ENCODE peak calls at places on chromosomes 13 and 19, in seven cellular contexts. V is mucosa of descending colon, Z is AG09309, O is hepatocyte, X is GM12864, D is IMR-90, J is endothelial cell of umbilical vein. E is an unnamed sample.
A peak's percentile ranks its signal among the peaks of the same experiment; 100 is the strongest.

GRCh38 chr19:29690842-29691241 is 24.2 kb downstream of the C19orf12 start:
- DNase-seq in V (no peak), X (peak; percentile 52), Z (no peak), D (peak; percentile 49), J (peak; percentile 16), O (no peak), E (peak; percentile 76)

GRCh38 chr13:112790735-112791641 is 101.2 kb downstream of the ATP11A start:
- DNase-seq in O (no peak), J (no peak), Z (peak; percentile 16), D (peak; percentile 64), V (no peak), X (no peak), E (no peak)

GRCh38 chr13:26508885-26509284 is 48.6 kb upstream of the WASF3 start:
- DNase-seq in J (no peak), Z (peak; percentile 77), O (no peak), X (no peak), D (peak; percentile 95), V (peak; percentile 45), E (peak; percentile 97)

GRCh38 chr13:53743906-53744305 is 715.3 kb downstream of the OLFM4 start:
- DNase-seq in O (no peak), Z (no peak), D (no peak), J (no peak), V (no peak), X (no peak), E (no peak)

GRCh38 chr13:49690133-49690989 is 925 bp downstream of the EBPL start:
- DNase-seq in J (peak; percentile 63), Z (no peak), V (no peak), X (no peak), D (peak; percentile 87), O (peak; percentile 65), E (peak; percentile 59)

GRCh38 chr13:30025351-30025750 is 174.9 kb upstream of the UBL3 start:
- DNase-seq in V (no peak), X (no peak), D (no peak), O (no peak), Z (no peak), J (no peak), E (no peak)

GRCh38 chr19:8580710-8581281 is 3.6 kb upstream of the MYO1F start:
- DNase-seq in O (peak; percentile 89), D (peak; percentile 66), J (peak; percentile 57), V (peak; percentile 87), Z (no peak), X (no peak), E (peak; percentile 67)

GRCh38 chr19:35211545-35212230 is 16.9 kb downstream of the FAM187B start:
- DNase-seq in V (peak; percentile 61), D (no peak), J (peak; percentile 48), O (no peak), Z (no peak), X (no peak), E (no peak)

GRCh38 chr13:37173214-37173613 is 67.8 kb upstream of the CSNK1A1L start:
- DNase-seq in X (no peak), D (peak; percentile 89), Z (peak; percentile 89), J (no peak), O (no peak), V (no peak), E (peak; percentile 88)

GRCh38 chr19:34844254-34844653 is 71.2 kb upstream of the ZNF599 start:
- DNase-seq in J (no peak), Z (no peak), D (no peak), O (no peak), X (no peak), V (no peak), E (no peak)

GRCh38 chr13:50999641-51000040 is 90.0 kb downstream of the RNASEH2B start:
- DNase-seq in Z (no peak), J (no peak), O (no peak), V (no peak), D (no peak), X (no peak), E (no peak)

GRCh38 chr19:33686246-33686645 is 64.5 kb downstream of the CHST8 start:
- DNase-seq in J (no peak), X (no peak), D (no peak), Z (no peak), V (no peak), O (no peak), E (no peak)

GRCh38 chr13:93714171-93714570 is 487.6 kb downstream of the GPC6 start:
- DNase-seq in D (peak; percentile 15), Z (no peak), J (no peak), X (no peak), V (no peak), O (no peak), E (no peak)

GRCh38 chr13:70817571-70817970 is 709.3 kb upstream of the KLHL1 start:
- DNase-seq in O (no peak), X (no peak), J (no peak), D (peak; percentile 41), V (no peak), Z (no peak), E (no peak)
- TF ChIP-seq CTCF in O (no peak), X (no peak), J (no peak), D (no peak), V (no peak), Z (no peak), E (no peak)

DNA sequence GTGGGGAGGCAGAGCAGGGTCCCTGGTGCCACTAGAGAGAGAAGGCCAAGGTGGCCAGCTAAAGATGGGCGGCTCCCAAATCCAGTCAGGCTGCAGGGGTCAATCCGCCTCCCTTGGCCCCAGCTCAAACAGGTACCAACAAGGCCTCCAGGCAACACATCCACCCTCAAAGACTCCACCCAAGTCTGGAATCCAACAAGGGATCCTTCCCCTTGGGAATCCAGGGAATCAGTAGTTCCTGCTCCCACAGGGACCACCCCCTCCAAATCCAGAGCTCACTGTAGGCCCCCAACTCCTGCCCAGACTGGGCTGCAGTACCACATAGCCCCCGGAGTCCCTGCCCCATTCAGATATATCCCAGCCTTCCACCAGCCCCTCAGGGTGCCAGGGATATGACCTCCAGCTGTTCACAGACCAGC is 3.3 kb downstream of the ERF start:
- DNase-seq in O (no peak), X (no peak), Z (no peak), J (no peak), V (no peak), D (no peak), E (no peak)
- H3K4me3 ChIP-seq in O (no peak overlapping the region), X (no peak overlapping the region), Z (no peak overlapping the region), J (no peak overlapping the region), V (no peak overlapping the region), D (no peak overlapping the region), E (peak overlapping the region; percentile 2)

GRCh38 chr19:730382-730668 is 20.6 kb upstream of the MISP start:
- DNase-seq in V (no peak), Z (no peak), X (no peak), J (no peak), D (no peak), O (no peak), E (no peak)

GRCh38 chr19:729564-730381 is 21.0 kb downstream of the PALM start:
- DNase-seq in O (no peak), J (no peak), D (no peak), Z (no peak), X (no peak), V (no peak), E (no peak)

GRCh38 chr19:725461-726089 is 16.8 kb downstream of the PALM start:
- DNase-seq in O (no peak), V (no peak), J (no peak), Z (no peak), X (no peak), D (no peak), E (no peak)

GRCh38 chr19:726993-727956 is 18.5 kb downstream of the PALM start:
- DNase-seq in V (no peak), O (no peak), D (no peak), Z (no peak), J (peak; percentile 14), X (no peak), E (no peak)

GRCh38 chr19:728011-728410 is 19.3 kb downstream of the PALM start:
- DNase-seq in V (no peak), O (no peak), D (no peak), X (no peak), J (peak; percentile 66), Z (no peak), E (no peak)
- TF ChIP-seq CTCF in V (no peak), O (no peak), D (no peak), X (no peak), J (no peak), Z (no peak), E (no peak)

DNA sequence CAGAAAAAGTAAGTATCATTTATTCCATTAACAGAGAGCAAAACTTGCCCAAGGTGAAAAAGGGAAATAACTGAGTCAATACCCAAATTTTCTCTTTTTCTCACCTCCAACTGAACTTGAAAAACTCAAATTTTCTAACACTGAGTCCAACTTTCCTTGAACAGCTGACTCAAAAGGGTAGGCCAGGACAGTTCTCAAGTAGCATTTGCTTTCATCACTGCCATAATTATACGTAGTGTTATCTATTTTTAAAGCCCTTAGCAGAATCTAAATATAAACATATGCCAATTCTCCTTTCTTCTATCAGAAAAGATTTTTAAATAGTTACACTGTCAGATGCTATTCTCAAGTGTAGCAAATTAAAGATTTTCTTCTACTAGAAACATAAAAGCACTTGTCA is 3.5 kb downstream of the N4BP2L2 start:
- DNase-seq in J (no peak), O (no peak), V (no peak), D (peak; percentile 7), X (no peak), Z (no peak), E (no peak)
- H3K4me3 ChIP-seq in J (no peak overlapping the region), O (no peak overlapping the region), V (no peak overlapping the region), D (no peak overlapping the region), X (no peak overlapping the region), Z (no peak overlapping the region), E (no peak overlapping the region)

DNA sequence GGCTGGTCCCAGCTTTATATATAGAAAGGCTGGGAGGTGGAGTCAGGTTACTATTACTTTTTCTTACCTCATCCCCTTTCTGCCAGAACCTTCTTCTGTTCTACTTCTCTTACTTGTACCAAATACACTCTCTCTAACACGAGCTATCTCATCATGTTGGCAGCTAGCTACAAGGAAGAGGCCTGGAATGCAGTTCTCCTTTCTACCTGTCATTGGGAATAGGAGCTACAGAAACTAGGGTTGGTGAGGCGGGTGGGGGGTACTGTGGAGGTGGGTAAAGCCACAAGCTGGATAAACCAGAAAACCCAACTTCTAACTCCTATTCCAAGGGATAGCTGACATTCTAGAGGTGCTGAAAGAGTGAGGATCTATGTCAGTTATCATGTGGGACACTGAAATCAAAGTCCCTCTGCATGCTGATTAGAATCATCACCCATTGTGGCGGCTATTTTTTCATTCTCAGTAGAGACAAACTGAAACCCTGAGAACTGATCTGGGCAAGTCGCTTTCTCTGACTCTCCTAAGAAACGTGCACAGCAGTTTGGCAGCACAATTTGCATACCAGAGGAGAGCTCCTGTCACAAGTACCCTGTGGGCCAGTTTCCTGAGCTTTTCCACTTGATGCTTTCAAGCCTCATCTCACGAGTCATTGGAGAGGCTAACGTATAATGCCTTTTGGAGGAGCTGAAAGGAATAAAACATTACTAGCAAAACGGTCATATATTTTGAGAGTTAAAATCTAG is 358.1 kb downstream of the ENOX1 start:
- DNase-seq in V (no peak), X (no peak), Z (no peak), J (no peak), O (no peak), D (no peak), E (no peak)
- TF ChIP-seq CTCF in V (no peak), X (no peak), Z (no peak), J (no peak), O (no peak), D (no peak), E (no peak)

GRCh38 chr13:42270160-42270856 is 1.6 kb upstream of the AKAP11 start:
- DNase-seq in O (no peak), Z (no peak), X (no peak), V (no peak), J (no peak), D (no peak), E (no peak)
- H3K4me3 ChIP-seq in O (no peak overlapping the region), Z (no peak overlapping the region), X (peak overlapping the region; percentile 79), V (no peak overlapping the region), J (no peak overlapping the region), D (no peak overlapping the region), E (no peak overlapping the region)

E was measured in fibroblast of mammary gland.